ENCODE peak calls at places on chromosomes 4 and X, in five cellular contexts. B, F, I, E and K are unnamed samples.

GRCh38 chr4:1211951-1212545 is 36.9 kb downstream of the CTBP1 start:
- DNase-seq in I (no peak), B (no peak), E (no peak), F (no peak), K (no peak)

GRCh38 chrX:155334486-155335316 is at the start of gene CLIC2:
- DNase-seq in F (no peak), I (peak), E (no peak), B (peak), K (peak)

GRCh38 chrX:75278991-75279390 is 5.1 kb downstream of the UPRT start:
- DNase-seq in E (no peak), B (no peak), F (no peak), I (no peak), K (no peak)

GRCh38 chr4:8180310-8181093 is 18.6 kb upstream of the SH3TC1 start:
- DNase-seq in I (no peak), F (no peak), E (no peak), B (no peak), K (no peak)

GRCh38 chr4:140395668-140396067 is 22.2 kb downstream of the SCOC start:
- DNase-seq in F (no peak), B (no peak), I (no peak), E (no peak), K (no peak)

GRCh38 chr4:184668511-184669114 is 19.1 kb downstream of the PRIMPOL start:
- DNase-seq in B (no peak), I (peak), F (no peak), E (no peak), K (peak)

GRCh38 chr4:146844761-146845160 is 100.9 kb downstream of the TTC29 start:
- DNase-seq in E (no peak), F (no peak), I (no peak), B (no peak), K (no peak)

GRCh38 chr4:106987314-106987713 is 48.8 kb downstream of the DKK2 start:
- DNase-seq in E (no peak), I (no peak), B (no peak), F (no peak), K (no peak)

GRCh38 chr4:152850377-152850776 is 70.6 kb downstream of the ARFIP1 start:
- DNase-seq in E (no peak), B (no peak), I (peak), F (no peak), K (peak)

GRCh38 chrX:49915352-49916222 is 6.8 kb upstream of the CLCN5 start:
- DNase-seq in F (no peak), E (peak), I (peak), B (no peak), K (peak)

GRCh38 chrX:111041018-111041462 is 55.0 kb upstream of the PAK3 start:
- DNase-seq in I (no peak), E (peak), F (no peak), B (no peak), K (no peak)

GRCh38 chr4:187922274-187922673 is 73.3 kb upstream of the ZFP42 start:
- DNase-seq in I (no peak), F (no peak), E (no peak), B (no peak), K (no peak)

GRCh38 chr4:34362654-34363053 is 1881.7 kb downstream of the ARAP2 start:
- DNase-seq in E (no peak), F (no peak), B (no peak), I (peak), K (no peak)

GRCh38 chrX:131136776-131137175 is 78.6 kb downstream of the ARHGAP36 start:
- DNase-seq in F (no peak), B (no peak), E (no peak), I (no peak), K (no peak)

GRCh38 chr4:55074386-55074785 is 51.0 kb downstream of the KDR start:
- DNase-seq in F (no peak), B (no peak), I (no peak), E (no peak), K (no peak)

GRCh38 chr4:55077577-55077976 is 47.8 kb downstream of the KDR start:
- DNase-seq in E (no peak), F (no peak), B (no peak), I (no peak), K (no peak)

GRCh38 chr4:55071951-55072350 is 53.4 kb downstream of the KDR start:
- DNase-seq in B (no peak), I (no peak), E (no peak), F (no peak), K (no peak)

GRCh38 chr4:55075823-55076418 is 49.5 kb downstream of the KDR start:
- DNase-seq in I (peak), F (no peak), E (no peak), B (no peak), K (no peak)

DNA sequence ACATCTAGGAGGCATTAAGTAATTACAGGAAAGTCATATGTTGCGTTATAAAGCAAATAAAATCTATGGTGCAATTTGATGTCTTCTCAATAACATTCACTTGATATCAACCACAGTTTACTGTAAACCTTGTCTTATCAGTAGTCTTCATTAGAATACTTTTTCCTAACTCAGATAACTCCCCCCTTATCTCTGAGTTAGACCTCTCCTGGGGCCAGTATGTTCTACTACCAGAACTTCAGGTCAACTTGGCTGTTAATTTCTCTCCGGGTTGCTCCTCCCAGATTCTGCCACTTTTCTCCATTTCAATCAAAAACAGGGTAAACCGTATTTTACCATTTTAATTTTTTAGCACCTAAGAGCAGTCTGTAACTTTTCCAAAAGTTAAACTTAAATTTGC is 50.0 kb downstream of the KDR start:
- DNase-seq in I (no peak), B (no peak), F (no peak), E (no peak), K (no peak)
- H3K4me3 ChIP-seq in I (no peak), B (no peak), F (no peak), E (no peak), K (no peak)

GRCh38 chrX:137568741-137569469 is 3.0 kb downstream of the ZIC3 start:
- DNase-seq in F (no peak), E (no peak), I (no peak), B (no peak), K (no peak)
- H3K4me3 ChIP-seq in F (no peak), E (no peak), I (no peak), B (no peak), K (no peak)

GRCh38 chr4:89641367-89641687 is 195.6 kb downstream of the SNCA start:
- DNase-seq in F (no peak), I (no peak), B (no peak), E (no peak), K (no peak)
- H3K4me3 ChIP-seq in F (no peak), I (no peak), B (no peak), E (no peak), K (no peak)

DNA sequence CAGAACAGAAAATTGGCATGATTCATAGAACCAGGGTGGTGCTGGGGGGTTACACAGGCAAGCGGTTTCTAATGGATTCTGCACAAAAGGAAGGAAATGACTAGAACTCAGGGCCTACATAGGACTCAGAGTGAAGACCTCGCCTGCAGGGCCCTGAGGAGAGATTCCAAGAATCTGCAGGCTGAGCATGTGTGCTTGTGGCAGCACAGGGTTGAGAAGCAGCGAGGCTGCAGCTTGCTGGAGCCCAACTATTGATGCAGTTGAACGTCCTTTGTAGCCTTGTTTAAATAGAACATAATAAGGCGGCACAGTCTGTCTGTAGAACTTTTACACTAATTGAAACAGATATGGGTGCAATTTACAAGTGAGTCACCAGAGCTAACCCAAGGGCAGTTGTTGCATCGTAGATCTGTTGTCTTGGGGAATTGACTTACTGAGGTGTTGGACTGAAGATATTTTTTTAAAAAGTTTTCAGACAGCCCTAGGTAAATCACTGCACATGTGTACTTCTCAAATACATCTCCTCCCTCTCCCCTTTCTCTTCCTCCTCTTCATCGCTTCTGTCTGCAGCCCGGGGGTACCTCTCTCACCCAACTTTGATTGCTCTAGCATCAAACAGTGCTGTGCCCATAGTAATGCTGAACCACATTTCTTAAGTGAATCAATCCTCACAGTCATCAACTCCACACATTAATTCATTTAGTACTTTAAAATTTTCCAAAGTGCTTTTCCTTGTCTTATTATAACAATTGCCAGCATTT is 58.3 kb downstream of the RHOH start:
- DNase-seq in B (no peak), E (no peak), I (no peak), F (no peak), K (no peak)
- H3K4me3 ChIP-seq in B (no peak), E (peak), I (no peak), F (no peak), K (no peak)

DNA sequence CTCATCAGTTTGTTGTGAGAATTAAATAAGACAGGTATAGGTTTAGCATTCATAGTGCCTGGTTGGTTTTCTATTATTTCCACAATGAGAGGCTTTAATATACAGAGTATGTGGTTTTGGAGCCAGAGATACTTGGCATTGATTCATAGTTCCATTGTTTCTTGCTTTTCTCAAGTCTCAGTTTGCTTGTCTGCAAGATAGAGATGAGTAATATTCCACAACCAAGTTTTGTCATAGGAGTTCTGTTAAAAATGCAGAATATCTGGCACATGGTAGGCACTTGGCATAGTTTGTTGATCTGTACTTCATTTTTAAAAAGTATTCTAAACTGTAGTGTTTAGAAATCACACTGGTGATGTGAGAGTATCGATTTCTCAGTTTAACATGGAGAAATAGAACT is 37.5 kb upstream of the EDA2R start:
- DNase-seq in I (no peak), E (no peak), B (no peak), F (no peak), K (no peak)
- H3K4me3 ChIP-seq in I (no peak), E (no peak), B (no peak), F (no peak), K (no peak)

DNA sequence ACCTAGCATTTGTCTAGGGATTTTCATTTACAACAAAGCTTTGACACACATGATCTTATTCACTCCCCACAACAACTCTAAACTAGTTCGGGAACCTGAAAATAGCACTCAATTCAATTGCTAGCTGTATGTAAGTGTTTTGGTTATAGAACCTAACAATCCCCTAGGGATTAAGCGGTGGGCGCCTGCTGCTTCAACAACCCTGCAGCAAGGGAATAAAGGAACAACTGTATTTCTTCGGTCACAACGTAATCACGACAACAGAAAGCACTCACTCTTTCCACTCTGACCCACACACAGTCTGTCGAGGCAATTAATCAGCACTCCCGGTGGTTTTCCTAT is 674 bp upstream of the DIAPH2 start:
- DNase-seq in F (no peak), I (no peak), E (no peak), B (no peak), K (peak)
- H3K4me3 ChIP-seq in F (peak), I (peak), E (peak), B (no peak), K (peak)

DNA sequence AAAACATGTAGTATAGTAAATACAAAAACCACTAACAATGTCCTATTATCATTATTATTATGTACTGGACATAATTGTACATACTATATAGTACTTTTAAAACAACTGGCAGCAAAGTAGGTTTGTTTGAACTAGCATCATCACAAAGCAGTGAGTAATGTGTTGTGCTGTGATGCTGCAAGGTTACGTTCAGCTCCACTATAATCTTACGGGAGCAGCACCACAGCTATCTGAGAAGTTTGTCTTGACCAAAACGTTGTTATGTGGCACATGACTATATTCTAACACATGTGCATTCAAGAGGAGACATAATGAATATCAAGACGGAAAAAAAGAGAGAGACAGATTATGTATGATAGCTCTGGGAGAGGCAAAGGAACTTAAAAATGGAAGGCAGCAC is 33.6 kb downstream of the DHX15 start:
- DNase-seq in F (no peak), I (no peak), E (no peak), B (no peak), K (no peak)
- H3K4me3 ChIP-seq in F (no peak), I (no peak), E (no peak), B (no peak), K (no peak)

GRCh38 chrX:123267220-123267619 is 83.1 kb downstream of the GRIA3 start:
- DNase-seq in B (no peak), F (no peak), I (no peak), E (no peak), K (no peak)

GRCh38 chrX:123263246-123263757 is 79.2 kb downstream of the GRIA3 start:
- DNase-seq in E (no peak), B (no peak), I (no peak), F (no peak), K (no peak)
- H3K4me3 ChIP-seq in E (no peak), B (no peak), I (no peak), F (no peak), K (no peak)

GRCh38 chr4:127469575-127470289 is 163.0 kb upstream of the INTU start:
- DNase-seq in E (no peak), I (no peak), B (no peak), F (no peak), K (no peak)

GRCh38 chr4:127463883-127464282 is 168.9 kb upstream of the INTU start:
- DNase-seq in E (no peak), I (no peak), F (no peak), B (no peak), K (no peak)
- H3K4me3 ChIP-seq in E (no peak), I (no peak), F (no peak), B (no peak), K (no peak)

GRCh38 chrX:119478504-119478903 is 10.3 kb downstream of the SLC25A5 start:
- DNase-seq in B (no peak), E (no peak), I (no peak), F (no peak), K (no peak)
- H3K4me3 ChIP-seq in B (no peak), E (no peak), I (no peak), F (no peak), K (no peak)